ENCODE peak calls at places on chromosome 19, in six cellular contexts. X is trophoblast cell, A is neuronal stem cell, J is H1, P is H9, M is mesenchymal stem cell. H is an unnamed sample.
A peak's percentile ranks its signal among the peaks of the same experiment; 100 is the strongest.

GRCh38 chr19:23916991-23917390 is 2.3 kb downstream of the ZNF726 start:
- DNase-seq in P (no peak), A (no peak), X (no peak), M (no peak), J (no peak), H (peak; percentile 10)

GRCh38 chr19:33740811-33741396 is 55.8 kb upstream of the KCTD15 start:
- DNase-seq in A (peak; percentile 84), X (no peak), J (peak; percentile 21), P (peak; percentile 69), M (peak; percentile 0), H (peak; percentile 38)

GRCh38 chr19:57825501-57825900 is 4.6 kb upstream of the ZNF587B start:
- DNase-seq in A (no peak), M (peak; percentile 50), J (no peak), P (no peak), X (no peak), H (no peak)

GRCh38 chr19:47391510-47392223 is 27.7 kb downstream of the MEIS3 start:
- DNase-seq in X (peak; percentile 73), M (peak; percentile 67), J (peak; percentile 89), A (peak; percentile 52), P (peak; percentile 95), H (peak; percentile 66)

GRCh38 chr19:38099966-38100365 is 124.1 kb downstream of the DPF1 start:
- DNase-seq in P (no peak), X (no peak), J (no peak), M (no peak), A (no peak), H (no peak)

GRCh38 chr19:6500837-6501739 is 1.0 kb downstream of the TUBB4A start:
- DNase-seq in P (no peak), J (no peak), M (no peak), X (no peak), A (no peak), H (no peak)

GRCh38 chr19:32720216-32720935 is 809 bp downstream of the TDRD12 start:
- DNase-seq in X (no peak), A (no peak), J (no peak), P (no peak), M (no peak), H (no peak)

GRCh38 chr19:50036905-50037304 is 11.1 kb downstream of the ZNF473 start:
- DNase-seq in M (no peak), J (no peak), X (no peak), P (no peak), A (no peak), H (no peak)

GRCh38 chr19:55581145-55581827 is 638 bp upstream of the ZNF579 start:
- DNase-seq in P (peak; percentile 63), J (no peak), M (peak; percentile 12), X (no peak), A (no peak), H (no peak)

GRCh38 chr19:55641376-55642152 is 762 bp downstream of the ZNF580 start:
- DNase-seq in M (peak; percentile 60), J (no peak), X (no peak), A (no peak), P (no peak), H (peak; percentile 18)

GRCh38 chr19:41720103-41720502 is 11.7 kb downstream of the CEACAM5 start:
- DNase-seq in M (no peak), P (no peak), X (no peak), J (no peak), A (no peak), H (no peak)

GRCh38 chr19:53504903-53505302 is 33.0 kb upstream of the ZNF331 start:
- DNase-seq in J (no peak), X (no peak), P (no peak), M (no peak), A (no peak), H (no peak)

GRCh38 chr19:18494267-18494607 is 27.6 kb downstream of the ELL start:
- DNase-seq in X (no peak), M (peak; percentile 70), P (no peak), A (no peak), J (no peak), H (peak; percentile 69)

GRCh38 chr19:57888494-57889231 is at the start of gene ZNF814:
- DNase-seq in X (peak; percentile 96), M (peak; percentile 92), A (peak; percentile 86), J (peak; percentile 85), P (peak; percentile 94), H (peak; percentile 84)

GRCh38 chr19:42052241-42052863 is 17.7 kb downstream of the GRIK5 start:
- DNase-seq in M (no peak), P (no peak), A (no peak), X (no peak), J (no peak), H (no peak)

GRCh38 chr19:49770529-49770928 is 3.7 kb downstream of the AP2A1 start:
- DNase-seq in J (no peak), M (no peak), P (no peak), X (no peak), A (no peak), H (no peak)

GRCh38 chr19:49103331-49104085 is 10.7 kb upstream of the LIN7B start:
- DNase-seq in A (no peak), J (no peak), P (no peak), X (no peak), M (no peak), H (no peak)

GRCh38 chr19:18091217-18091608 is 4.5 kb upstream of the IL12RB1 start:
- DNase-seq in P (no peak), M (no peak), X (no peak), J (no peak), A (no peak), H (no peak)

GRCh38 chr19:6825076-6825774 is 52.7 kb downstream of the VAV1 start:
- DNase-seq in M (no peak), A (no peak), X (no peak), P (no peak), J (no peak), H (no peak)

GRCh38 chr19:7953060-7953459 is 9.6 kb upstream of the TIMM44 start:
- DNase-seq in A (no peak), X (no peak), J (no peak), P (no peak), M (no peak), H (peak; percentile 21)

GRCh38 chr19:18156841-18157464 is 4.0 kb downstream of the PIK3R2 start:
- DNase-seq in X (no peak), M (peak; percentile 86), P (no peak), J (no peak), A (no peak), H (peak; percentile 83)

GRCh38 chr19:18541258-18541991 is 1.9 kb downstream of the FKBP8 start:
- DNase-seq in A (no peak), P (no peak), M (peak; percentile 32), J (no peak), X (peak; percentile 92), H (no peak)

GRCh38 chr19:5230730-5231555 is 109.7 kb downstream of the PTPRS start:
- DNase-seq in A (no peak), J (no peak), X (no peak), P (no peak), M (no peak), H (no peak)

GRCh38 chr19:17475541-17476115 is 5.3 kb downstream of the SLC27A1 start:
- DNase-seq in M (peak; percentile 12), J (no peak), P (no peak), A (no peak), X (no peak), H (peak; percentile 61)

GRCh38 chr19:56930647-56931592 is 90.4 kb upstream of the PEG3 start:
- DNase-seq in M (no peak), P (no peak), A (no peak), J (no peak), X (no peak), H (no peak)

GRCh38 chr19:40443131-40443929 is 805 bp downstream of the SERTAD3 start:
- DNase-seq in A (peak; percentile 100), P (peak; percentile 100), J (peak; percentile 99), M (peak; percentile 100), X (peak; percentile 99), H (peak; percentile 100)

GRCh38 chr19:40445006-40445312 is 824 bp upstream of the SERTAD3 start:
- DNase-seq in J (no peak), X (no peak), M (no peak), A (no peak), P (no peak), H (no peak)

GRCh38 chr19:40443930-40444180 is 280 bp downstream of the SERTAD3 start:
- DNase-seq in P (no peak), J (no peak), X (no peak), M (no peak), A (peak; percentile 79), H (no peak)

GRCh38 chr19:40445637-40445944 is 1.5 kb upstream of the SERTAD3 start:
- DNase-seq in X (no peak), J (no peak), M (no peak), A (no peak), P (no peak), H (no peak)

DNA sequence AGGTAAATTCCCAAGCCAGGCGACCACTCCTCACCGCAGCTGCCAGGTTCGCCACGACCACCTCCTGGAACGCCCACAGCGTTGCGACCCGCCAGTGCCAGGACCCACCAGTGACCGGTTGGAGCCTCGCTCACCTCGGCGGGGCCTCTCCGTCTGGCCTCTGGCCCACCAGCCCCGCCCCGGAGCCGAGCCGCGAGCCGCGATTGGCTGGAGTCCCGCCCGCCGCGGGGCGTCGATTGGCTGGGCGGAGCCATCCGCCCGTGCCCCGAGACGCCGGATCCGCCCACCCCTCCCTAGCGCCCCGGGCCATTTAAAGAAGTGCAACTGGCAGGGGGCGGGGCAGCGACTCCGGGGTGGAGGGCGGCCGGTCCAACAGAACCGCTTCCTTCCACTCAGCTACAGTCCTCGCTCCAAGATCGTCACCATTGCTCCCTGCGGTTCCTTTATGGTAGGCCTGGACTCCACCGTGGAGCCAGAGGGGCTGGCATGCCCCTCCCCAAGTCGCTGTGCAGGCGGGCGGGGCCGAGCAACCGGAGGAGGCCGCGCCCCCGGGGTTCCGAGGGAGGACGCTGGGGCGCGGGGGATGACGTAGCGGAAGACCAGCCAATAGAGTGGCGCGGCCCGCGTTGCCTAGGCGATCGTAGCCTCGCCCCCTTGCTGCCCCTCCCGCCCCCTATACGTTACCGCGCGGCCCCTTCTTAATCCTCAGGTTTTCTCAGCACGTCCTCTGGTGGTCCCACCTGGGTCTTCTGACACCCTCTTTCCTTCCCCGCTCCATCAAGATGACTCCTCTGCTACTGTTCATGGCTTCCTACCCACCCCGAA is at the start of gene SERTAD3:
- DNase-seq in J (peak; percentile 85), X (peak; percentile 96), M (peak; percentile 96), P (peak; percentile 96), A (peak; percentile 97), H (peak; percentile 91)
- H2BK120ac ChIP-seq in J (peak within 1 kb of the TSS; percentile 47), X (peak within 1 kb of the TSS; percentile 83), M (peak within 1 kb of the TSS; percentile 95), P (no peak within 1 kb of the TSS), A (no peak within 1 kb of the TSS), H (peak within 1 kb of the TSS; percentile 93)

GRCh38 chr19:2556221-2557092 is 80.5 kb downstream of the GADD45B start:
- DNase-seq in X (no peak), J (no peak), P (no peak), A (no peak), M (no peak), H (no peak)
- H2AFZ ChIP-seq in X (peak overlapping the region; percentile 37), J (no peak overlapping the region), P (no peak overlapping the region), A (peak overlapping the region; percentile 79), M (no peak overlapping the region), H (peak overlapping the region; percentile 67)

DNA sequence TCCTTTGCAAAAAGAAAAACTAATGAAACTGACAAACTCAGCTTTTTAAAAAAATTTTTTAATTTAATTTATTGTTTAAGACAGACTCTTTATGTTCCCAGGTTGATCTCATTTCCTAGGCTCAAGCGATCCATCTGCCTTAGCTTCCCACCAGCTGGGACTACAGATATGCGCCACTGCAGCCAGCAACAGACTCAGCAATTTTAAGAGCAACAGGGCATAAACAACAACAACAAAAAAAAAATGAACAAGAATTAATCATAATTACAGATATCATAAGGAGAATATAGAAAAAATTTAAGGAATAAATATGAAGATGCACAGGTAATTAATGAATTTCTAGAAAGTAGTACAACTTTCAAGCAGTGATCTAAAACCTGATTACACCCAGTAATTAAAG is 1.5 kb downstream of the ZNF699 start:
- DNase-seq in A (no peak), J (no peak), X (no peak), P (no peak), M (no peak), H (no peak)
- H3K4me2 ChIP-seq in A (no peak overlapping the region), J (peak overlapping the region; percentile 74), X (no peak overlapping the region), P (no peak overlapping the region), M (no peak overlapping the region), H (peak overlapping the region; percentile 91)

GRCh38 chr19:3578390-3578789 is 5.6 kb downstream of the HMG20B start:
- DNase-seq in M (no peak), P (no peak), A (no peak), J (no peak), X (no peak), H (no peak)
- H2BK120ac ChIP-seq in M (peak overlapping the region; percentile 49), P (no peak overlapping the region), A (no peak overlapping the region), J (no peak overlapping the region), X (no peak overlapping the region), H (no peak overlapping the region)

H was measured in IMR-90.